ENCODE peak calls at places on chromosomes 4 and X, in six cellular contexts. Q is NCI-H1436, X is caudate nucleus, F is AG20443, O is anterior cingulate cortex, Y is Ammon's horn. R is an unnamed sample.

GRCh38 chrX:13087322-13088154 is 43.1 kb upstream of the FAM9C start:
- DNase-seq in Q (no peak), X (no peak), F (no peak), O (no peak), Y (no peak), R (no peak)

GRCh38 chrX:19072372-19072771 is 49.9 kb downstream of the ADGRG2 start:
- DNase-seq in Q (no peak), X (no peak), F (no peak), O (no peak), Y (no peak), R (no peak)

GRCh38 chr4:106034205-106034604 is 138.9 kb downstream of the NPNT start:
- DNase-seq in Q (no peak), X (no peak), F (no peak), O (no peak), Y (no peak), R (no peak)

GRCh38 chrX:429266-429825 is 42.6 kb upstream of the PPP2R3B start:
- DNase-seq in Q (no peak), X (no peak), F (no peak), O (no peak), Y (no peak), R (no peak)

GRCh38 chr4:140600408-140600807 is 31.6 kb upstream of the UCP1 start:
- DNase-seq in Q (no peak), X (no peak), F (no peak), O (no peak), Y (no peak), R (no peak)

GRCh38 chr4:188779586-188779985 is 640.3 kb downstream of the TRIML1 start:
- DNase-seq in Q (no peak), X (no peak), F (no peak), O (no peak), Y (no peak), R (no peak)

GRCh38 chr4:70868778-70869177 is 29.1 kb upstream of the GRSF1 start:
- DNase-seq in Q (no peak), X (no peak), F (no peak), O (no peak), Y (no peak), R (peak)

GRCh38 chr4:18859468-18859867 is 837.9 kb upstream of the LCORL start:
- DNase-seq in Q (no peak), X (no peak), F (no peak), O (no peak), Y (no peak), R (peak)

GRCh38 chrX:3514996-3515395 is 168.5 kb upstream of the MXRA5 start:
- DNase-seq in Q (no peak), X (no peak), F (peak), O (no peak), Y (no peak), R (no peak)

GRCh38 chrX:38060331-38060878 is 54.1 kb downstream of the SYTL5 start:
- DNase-seq in Q (no peak), X (no peak), F (no peak), O (no peak), Y (no peak), R (no peak)

GRCh38 chrX:129574214-129574613 is 34.2 kb downstream of the OCRL start:
- DNase-seq in Q (no peak), X (no peak), F (no peak), O (no peak), Y (no peak), R (no peak)

GRCh38 chr4:142314686-142315085 is 531.4 kb downstream of the INPP4B start:
- DNase-seq in Q (no peak), X (no peak), F (no peak), O (no peak), Y (no peak), R (no peak)

GRCh38 chr4:98566491-98567008 is 91.9 kb downstream of the TSPAN5 start:
- DNase-seq in Q (no peak), X (peak), F (no peak), O (peak), Y (peak), R (peak)

GRCh38 chr4:8818063-8818881 is 53.4 kb downstream of the HMX1 start:
- DNase-seq in Q (no peak), X (no peak), F (no peak), O (no peak), Y (no peak), R (no peak)

GRCh38 chr4:106358899-106359298 is 9.7 kb downstream of the GIMD1 start:
- DNase-seq in Q (no peak), X (no peak), F (peak), O (no peak), Y (no peak), R (no peak)

GRCh38 chr4:170339522-170339921 is 249.8 kb upstream of the AADAT start:
- DNase-seq in Q (no peak), X (no peak), F (no peak), O (no peak), Y (no peak), R (no peak)

GRCh38 chr4:148359769-148360168 is 82.4 kb downstream of the NR3C2 start:
- DNase-seq in Q (no peak), X (no peak), F (no peak), O (no peak), Y (no peak), R (no peak)

GRCh38 chr4:112170451-112170993 is 25.3 kb downstream of the FAM241A start:
- DNase-seq in Q (no peak), X (no peak), F (peak), O (no peak), Y (no peak), R (no peak)

R was measured in endodermal cell.